ENCODE peak calls at places on chromosomes 2 and 18, in six cellular contexts. T, U, K, F, H and R are unnamed samples.

GRCh38 chr18:44128365-44128764 is 552.3 kb upstream of the SETBP1 start:
- DNase-seq in T (no peak), F (no peak), K (no peak), U (no peak), H (no peak), R (no peak)

GRCh38 chr2:227466887-227467285 is 5.1 kb upstream of the AGFG1 start:
- DNase-seq in H (no peak), F (no peak), T (no peak), U (no peak), K (no peak), R (no peak)

GRCh38 chr18:54127759-54128378 is 96.6 kb downstream of the MBD2 start:
- DNase-seq in T (peak), F (no peak), K (peak), U (no peak), H (peak), R (no peak)

GRCh38 chr2:128178650-128179460 is 87.9 kb downstream of the UGGT1 start:
- DNase-seq in H (peak), T (peak), K (peak), U (peak), F (peak), R (no peak)

GRCh38 chr2:223297788-223298187 is 245.8 kb downstream of the KCNE4 start:
- DNase-seq in U (no peak), K (no peak), F (no peak), H (peak), T (no peak), R (no peak)

GRCh38 chr2:31429759-31430438 is 15.4 kb upstream of the XDH start:
- DNase-seq in T (no peak), F (peak), U (no peak), K (peak), H (no peak), R (no peak)

GRCh38 chr18:24015897-24016631 is 1.5 kb downstream of the TTC39C start:
- DNase-seq in F (no peak), H (no peak), K (no peak), U (no peak), T (no peak), R (no peak)

GRCh38 chr2:29650634-29651097 is 270.7 kb downstream of the ALK start:
- DNase-seq in K (no peak), F (no peak), H (no peak), T (no peak), U (no peak), R (no peak)

GRCh38 chr2:128474962-128475361 is 156.3 kb upstream of the HS6ST1 start:
- DNase-seq in F (no peak), K (no peak), H (no peak), T (peak), U (no peak), R (no peak)

GRCh38 chr2:239313251-239313650 is 87.6 kb downstream of the HDAC4 start:
- DNase-seq in F (no peak), T (peak), U (no peak), K (no peak), H (no peak), R (no peak)